ENCODE peak calls at places on chromosomes 12 and 14, in ten cellular contexts. A is gastrocnemius medialis; X is stimulated activated CD4-positive, alpha-beta T cell treated with anti-CD3 and anti-CD28 coated beads, Interleukin-2, amount 100 ng/mL, for 48 hours; B is cardiac muscle cell; I is WTC11; Y is fibroblast of villous mesenchyme; J is PC-9; C is amniotic stem cell; T is A172; F is HCEC 1CT. M is an unnamed sample.

GRCh38 chr12:96140110-96140509 is 54.1 kb upstream of the ELK3 start:
- DNase-seq in B (no peak), J (no peak), X (no peak), F (peak), T (peak), Y (peak), C (peak), I (no peak), A (no peak), M (peak)

GRCh38 chr14:95345032-95345431 is 25.3 kb upstream of the CLMN start:
- DNase-seq in Y (no peak), F (no peak), B (no peak), I (no peak), A (no peak), X (no peak), J (no peak), C (no peak), T (no peak), M (no peak)

GRCh38 chr14:71049435-71050147 is 142.3 kb downstream of the PCNX1 start:
- DNase-seq in X (no peak), J (no peak), F (peak), B (no peak), Y (peak), A (no peak), T (no peak), C (no peak), I (no peak), M (no peak)

GRCh38 chr14:69501362-69501964 is 16.9 kb downstream of the PLEKHD1 start:
- DNase-seq in J (no peak), C (no peak), I (no peak), X (no peak), A (peak), T (no peak), B (no peak), F (no peak), Y (peak), M (no peak)

GRCh38 chr12:48128800-48129199 is 9.6 kb downstream of the PFKM start:
- DNase-seq in A (no peak), B (no peak), I (no peak), Y (peak), C (no peak), J (no peak), X (no peak), T (no peak), F (no peak), M (no peak)

GRCh38 chr12:25550186-25550585 is 2.9 kb downstream of the LMNTD1 start:
- DNase-seq in T (no peak), A (no peak), B (no peak), I (no peak), C (no peak), X (no peak), J (no peak), Y (peak), F (no peak), M (no peak)

GRCh38 chr12:46523863-46524770 is 151.5 kb upstream of the SLC38A2 start:
- DNase-seq in X (peak), J (no peak), Y (peak), A (no peak), C (peak), F (peak), B (no peak), I (no peak), T (peak), M (no peak)

GRCh38 chr12:256225-256624 is 6.4 kb downstream of the SLC6A13 start:
- DNase-seq in J (no peak), A (no peak), T (no peak), B (no peak), F (no peak), X (no peak), I (no peak), Y (no peak), C (no peak), M (no peak)

GRCh38 chr12:9606247-9606646 is 1.5 kb downstream of the KLRB1 start:
- DNase-seq in Y (no peak), B (no peak), J (no peak), T (no peak), F (no peak), C (no peak), A (no peak), X (no peak), I (no peak), M (no peak)

GRCh38 chr14:72513994-72514659 is 379.8 kb downstream of the DPF3 start:
- DNase-seq in X (no peak), C (peak), J (no peak), F (peak), B (peak), I (no peak), T (peak), Y (peak), A (no peak), M (peak)

GRCh38 chr12:105850103-105850968 is 288.4 kb downstream of the NUAK1 start:
- DNase-seq in X (no peak), A (no peak), I (no peak), J (no peak), C (no peak), Y (no peak), F (no peak), B (no peak), T (no peak), M (no peak)

GRCh38 chr14:24339284-24340151 is at the start of gene RIPK3:
- DNase-seq in I (peak), X (peak), C (no peak), B (no peak), J (no peak), F (no peak), Y (no peak), T (no peak), A (no peak), M (peak)

GRCh38 chr14:64447890-64448667 is 17.2 kb upstream of the AKAP5 start:
- DNase-seq in A (no peak), Y (no peak), I (no peak), J (no peak), T (no peak), C (no peak), B (no peak), F (no peak), X (no peak), M (no peak)

GRCh38 chr14:30227436-30227835 is 299.8 kb upstream of the PRKD1 start:
- DNase-seq in B (no peak), F (peak), A (peak), J (no peak), C (no peak), Y (peak), I (no peak), X (no peak), T (no peak), M (no peak)

GRCh38 chr12:65673732-65674131 is 150.6 kb upstream of the HMGA2 start:
- DNase-seq in Y (peak), I (no peak), J (no peak), X (no peak), B (no peak), A (no peak), T (no peak), F (peak), C (no peak), M (no peak)

GRCh38 chr14:74599946-74600345 is 12.1 kb downstream of the LTBP2 start:
- DNase-seq in A (no peak), J (no peak), T (no peak), Y (no peak), C (no peak), F (no peak), B (no peak), I (no peak), X (no peak), M (no peak)

GRCh38 chr12:55653031-55653430 is 16.3 kb downstream of the OR10P1 start:
- DNase-seq in C (no peak), J (no peak), A (no peak), Y (no peak), F (no peak), B (no peak), I (no peak), T (no peak), X (no peak), M (no peak)

GRCh38 chr12:32662665-32663064 is 16.4 kb upstream of the DNM1L start:
- DNase-seq in X (no peak), J (no peak), Y (no peak), F (no peak), I (no peak), A (no peak), C (no peak), B (no peak), T (no peak), M (no peak)

GRCh38 chr12:16361142-16361783 is 13.8 kb downstream of the MGST1 start:
- DNase-seq in B (no peak), I (no peak), A (no peak), T (no peak), C (no peak), F (no peak), Y (no peak), X (no peak), J (no peak), M (no peak)

GRCh38 chr12:39427360-39427808 is 15.5 kb downstream of the KIF21A start:
- DNase-seq in A (no peak), C (no peak), Y (peak), I (no peak), T (no peak), J (no peak), F (peak), X (no peak), B (no peak), M (no peak)

GRCh38 chr12:125169870-125170269 is 104.6 kb downstream of the AACS start:
- DNase-seq in F (no peak), T (no peak), C (no peak), J (no peak), X (no peak), Y (no peak), I (no peak), A (no peak), B (no peak), M (no peak)

GRCh38 chr14:50057331-50057730 is 59.0 kb downstream of the VCPKMT start:
- DNase-seq in A (no peak), X (no peak), C (no peak), Y (no peak), F (no peak), T (no peak), I (no peak), J (no peak), B (no peak), M (no peak)

GRCh38 chr14:54781936-54782802 is 120.5 kb downstream of the GCH1 start:
- DNase-seq in C (no peak), T (no peak), X (no peak), A (no peak), I (no peak), Y (no peak), J (no peak), F (no peak), B (no peak), M (no peak)

GRCh38 chr12:124520258-124520657 is 47.2 kb downstream of the NCOR2 start:
- DNase-seq in X (no peak), A (no peak), I (no peak), F (no peak), T (peak), B (no peak), Y (no peak), C (no peak), J (no peak), M (no peak)

GRCh38 chr14:75280831-75281690 is 2.4 kb downstream of the FOS start:
- DNase-seq in Y (peak), B (no peak), X (no peak), T (no peak), C (no peak), J (peak), A (no peak), F (no peak), I (no peak), M (no peak)

GRCh38 chr12:42372154-42372791 is 46.3 kb downstream of the PPHLN1 start:
- DNase-seq in B (peak), I (no peak), Y (peak), X (peak), A (no peak), J (peak), C (peak), F (peak), T (peak), M (peak)

GRCh38 chr14:104136472-104137296 is 1.7 kb upstream of the KIF26A start:
- DNase-seq in J (no peak), C (no peak), Y (no peak), B (no peak), A (no peak), I (peak), T (no peak), F (no peak), X (no peak), M (no peak)